ENCODE peak calls at places on chromosomes 13 and 19, in four cellular contexts. S, G, Z and L are unnamed samples.

GRCh38 chr13:76226941-76227340 is 590.8 kb downstream of the LMO7 start:
- DNase-seq in G (no peak), S (no peak), Z (no peak), L (no peak)

GRCh38 chr19:16649734-16650133 is 10.2 kb downstream of the SMIM7 start:
- DNase-seq in Z (no peak), S (no peak), G (no peak), L (no peak)

GRCh38 chr19:33727331-33728028 is 69.2 kb upstream of the KCTD15 start:
- DNase-seq in G (no peak), Z (no peak), S (no peak), L (no peak)

GRCh38 chr13:19089315-19089714 is 92.3 kb downstream of the TUBA3C start:
- DNase-seq in S (no peak), Z (peak; percentile 41), G (peak; percentile 9), L (no peak)

GRCh38 chr13:112330479-112331407 is 45.4 kb upstream of the SPACA7 start:
- DNase-seq in S (no peak), G (no peak), Z (no peak), L (no peak)

GRCh38 chr13:110302986-110303385 is 4.0 kb downstream of the COL4A1 start:
- DNase-seq in G (no peak), S (no peak), Z (no peak), L (no peak)

GRCh38 chr19:55075366-55075998 is at the start of gene EPS8L1:
- DNase-seq in S (peak; percentile 92), G (no peak), Z (no peak), L (no peak)

GRCh38 chr19:2010135-2010668 is 5.3 kb downstream of the BTBD2 start:
- DNase-seq in G (no peak), S (no peak), Z (no peak), L (no peak)

GRCh38 chr13:50928609-50929274 is 19.2 kb downstream of the RNASEH2B start:
- DNase-seq in G (no peak), Z (no peak), S (no peak), L (no peak)

GRCh38 chr19:5395996-5396939 is 55.7 kb upstream of the PTPRS start:
- DNase-seq in S (no peak), Z (no peak), G (no peak), L (no peak)

GRCh38 chr13:28865312-28865711 is 45.2 kb downstream of the MTUS2 start:
- DNase-seq in Z (no peak), G (no peak), S (no peak), L (no peak)

GRCh38 chr13:24670927-24671326 is 9.3 kb upstream of the ATP12A start:
- DNase-seq in G (no peak), S (peak; percentile 61), Z (peak; percentile 16), L (no peak)

GRCh38 chr19:16328824-16329482 is 4.3 kb downstream of the KLF2 start:
- DNase-seq in Z (peak; percentile 17), S (no peak), G (no peak), L (no peak)

GRCh38 chr13:42991892-42992584 is at the start of gene EPSTI1:
- DNase-seq in Z (peak; percentile 53), S (peak; percentile 63), G (no peak), L (no peak)

GRCh38 chr13:113818700-113819295 is 45.1 kb downstream of the GAS6 start:
- DNase-seq in G (no peak), S (no peak), Z (no peak), L (no peak)

GRCh38 chr19:10085641-10086031 is 481 bp upstream of the SHFL start:
- DNase-seq in G (no peak), S (no peak), Z (peak; percentile 26), L (no peak)

GRCh38 chr19:1173160-1173844 is 766 bp downstream of the SBNO2 start:
- DNase-seq in Z (peak; percentile 57), S (peak; percentile 42), G (no peak), L (no peak)

GRCh38 chr13:52921194-52921593 is 72.8 kb upstream of the PCDH8 start:
- DNase-seq in S (no peak), G (no peak), Z (no peak), L (peak; percentile 72)

GRCh38 chr19:3518669-3519068 is 12.6 kb downstream of the FZR1 start:
- DNase-seq in Z (no peak), G (no peak), S (no peak), L (no peak)

GRCh38 chr19:3358919-3359849 is 7.2 kb upstream of the NFIC start:
- DNase-seq in S (no peak), Z (peak; percentile 83), G (no peak), L (no peak)

GRCh38 chr19:35757231-35757748 is 461 bp upstream of the HSPB6 start:
- DNase-seq in Z (peak; percentile 75), G (peak; percentile 24), S (no peak), L (no peak)

GRCh38 chr13:75650991-75651390 is 14.9 kb downstream of the LMO7 start:
- DNase-seq in S (no peak), Z (no peak), G (no peak), L (no peak)

GRCh38 chr13:62512194-62513141 is 1096.8 kb upstream of the PCDH20 start:
- DNase-seq in Z (peak; percentile 9), S (peak; percentile 60), G (peak; percentile 29), L (peak; percentile 24)

GRCh38 chr19:38679839-38680238 is 32.4 kb downstream of the ACTN4 start:
- DNase-seq in Z (no peak), S (no peak), G (no peak), L (no peak)

GRCh38 chr19:51712461-51713081 is 11.2 kb downstream of the HAS1 start:
- DNase-seq in S (peak; percentile 66), Z (peak; percentile 65), G (no peak), L (no peak)
- TF ChIP-seq ETV6 in S (no peak), Z (no peak), G (no peak), L (no peak)

GRCh38 chr19:45322311-45322710 is 364 bp downstream of the CKM start:
- DNase-seq in S (no peak), G (peak; percentile 48), Z (no peak), L (no peak)
- TF ChIP-seq ETV6 in S (no peak), G (no peak), Z (no peak), L (no peak)

GRCh38 chr13:35479691-35480090 is 3.2 kb upstream of the MAB21L1 start:
- DNase-seq in S (no peak), Z (no peak), G (no peak), L (no peak)
- TF ChIP-seq ETV6 in S (no peak), Z (no peak), G (no peak), L (no peak)

GRCh38 chr19:21087871-21088270 is 5.9 kb downstream of the ZNF714 start:
- DNase-seq in S (no peak), Z (no peak), G (no peak), L (no peak)

GRCh38 chr19:21082011-21082975 is at the start of gene ZNF714:
- DNase-seq in Z (peak; percentile 97), S (peak; percentile 92), G (peak; percentile 97), L (peak; percentile 79)

DNA sequence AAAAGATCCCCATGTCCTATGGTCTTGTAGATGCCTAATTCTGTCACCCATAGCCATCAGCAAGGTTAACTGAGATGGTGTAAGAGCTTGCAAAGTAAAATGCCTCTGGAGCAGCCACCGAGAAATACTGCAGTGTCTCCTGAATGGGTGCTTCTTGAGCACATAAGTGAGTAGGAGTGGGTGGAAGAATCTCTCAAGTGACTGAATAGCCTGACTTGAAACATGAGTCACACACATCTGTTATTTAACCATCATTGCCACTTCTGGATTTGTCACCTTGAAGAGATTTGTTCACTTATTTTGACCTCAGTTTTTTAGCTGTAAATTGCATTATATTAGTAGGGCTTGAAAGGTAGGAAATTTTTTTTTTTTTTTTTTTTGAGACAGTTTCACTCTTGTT is 2.3 kb downstream of the ZNF714 start:
- DNase-seq in Z (peak; percentile 39), G (no peak), S (no peak), L (peak; percentile 12)
- TF ChIP-seq ETV6 in Z (no peak), G (no peak), S (no peak), L (no peak)

GRCh38 chr13:32022292-32022691 is 9.3 kb upstream of the FRY start:
- DNase-seq in Z (no peak), S (no peak), G (no peak), L (no peak)

GRCh38 chr13:32021785-32022184 is 9.8 kb upstream of the FRY start:
- DNase-seq in G (no peak), S (no peak), Z (no peak), L (no peak)

GRCh38 chr13:32023096-32023495 is 8.5 kb upstream of the FRY start:
- DNase-seq in S (no peak), G (no peak), Z (no peak), L (no peak)

GRCh38 chr13:32024750-32025149 is 6.8 kb upstream of the FRY start:
- DNase-seq in G (no peak), Z (no peak), S (no peak), L (no peak)

GRCh38 chr13:32023698-32024097 is 7.9 kb upstream of the FRY start:
- DNase-seq in S (no peak), G (no peak), Z (no peak), L (no peak)
- TF ChIP-seq ETV6 in S (no peak), G (no peak), Z (no peak), L (no peak)

DNA sequence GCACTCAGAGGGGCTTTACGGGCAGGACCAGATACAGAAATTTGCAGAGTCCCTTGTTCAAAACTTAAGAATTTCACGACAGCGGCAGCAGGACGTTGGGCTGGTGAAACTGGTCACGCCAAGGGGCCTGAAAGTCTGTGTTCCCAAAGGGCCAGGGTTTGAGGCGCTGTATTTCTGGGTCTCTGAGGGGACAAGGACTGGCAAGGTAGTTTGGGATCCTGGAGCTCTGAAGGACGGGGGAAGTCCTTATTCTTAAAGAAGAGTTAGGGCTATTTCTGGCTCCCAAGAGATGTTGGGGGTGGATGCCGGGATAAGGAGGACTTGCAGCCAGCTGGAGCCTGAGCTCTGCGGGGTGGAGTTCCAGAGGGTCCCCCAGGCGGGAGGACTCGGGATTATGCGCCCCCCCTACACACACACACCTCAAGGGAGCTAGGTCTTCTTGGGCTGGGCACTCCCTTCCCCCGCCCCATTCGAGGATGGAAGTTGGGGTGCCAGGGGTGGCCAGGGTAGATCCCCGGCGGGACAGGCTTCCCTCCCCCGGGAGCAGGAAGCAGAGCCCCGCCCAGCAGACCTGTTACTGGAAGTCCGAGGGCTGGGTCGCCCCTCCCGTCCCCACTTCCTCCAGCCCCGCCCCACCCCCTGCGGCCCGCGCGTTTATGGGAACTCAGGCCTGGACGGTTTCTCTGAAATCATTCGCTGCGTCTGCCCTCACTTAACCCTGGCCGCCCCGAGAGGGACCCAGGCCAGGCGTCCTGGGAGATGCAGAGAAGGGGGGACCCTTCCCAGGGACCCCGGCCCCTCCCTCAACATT is 5.6 kb downstream of the BCL3 start:
- DNase-seq in S (peak; percentile 79), Z (peak; percentile 94), G (no peak), L (no peak)
- TF ChIP-seq ETV6 in S (peak; percentile 44), Z (peak; percentile 71), G (no peak), L (no peak)

DNA sequence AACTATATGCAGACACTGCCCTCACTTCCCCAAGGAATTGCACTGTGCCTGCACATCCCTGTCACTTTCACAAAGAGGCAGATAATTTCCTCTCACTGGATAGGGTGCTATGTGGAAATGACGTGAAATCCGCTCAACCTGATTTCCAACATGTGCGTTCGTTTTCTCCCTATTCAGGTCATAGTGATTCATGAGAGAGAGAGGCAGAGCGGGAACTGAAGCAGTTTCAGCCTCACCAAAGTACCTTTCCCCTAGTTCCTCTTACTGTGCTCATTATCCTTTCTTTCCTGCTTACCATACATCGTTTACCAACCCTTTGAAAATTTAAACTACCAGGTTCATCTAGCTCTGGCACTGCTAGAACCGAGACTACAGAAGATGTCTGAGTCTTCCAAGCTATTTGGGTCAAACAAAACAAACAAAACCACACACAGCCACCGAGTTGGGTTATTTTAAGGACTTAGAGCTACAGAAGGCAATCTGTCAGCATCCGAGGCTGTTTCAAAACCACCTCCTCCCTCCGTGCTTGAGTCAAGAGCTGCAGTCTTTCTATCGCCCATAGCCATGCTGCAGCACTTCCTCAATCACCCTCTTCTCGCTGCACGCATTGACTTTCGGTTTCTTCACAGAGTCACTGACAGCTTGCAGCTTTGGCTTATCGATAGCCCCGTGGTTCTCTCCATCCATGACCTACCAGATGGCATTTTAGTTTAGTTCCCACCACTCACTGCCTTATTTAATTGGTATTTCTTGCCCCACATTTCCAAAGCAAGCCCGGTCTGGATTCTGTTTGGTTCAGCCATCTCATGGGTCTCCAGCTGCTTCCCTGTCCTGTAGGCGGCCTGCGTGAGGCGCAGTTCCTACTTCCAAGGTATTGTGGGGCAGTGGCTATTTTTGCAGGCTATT is 1395.8 kb downstream of the EFNB2 start:
- DNase-seq in Z (no peak), G (peak; percentile 13), S (peak; percentile 11), L (peak; percentile 87)
- TF ChIP-seq ETV6 in Z (no peak), G (no peak), S (no peak), L (peak; percentile 66)